ENCODE peak calls at places on chromosomes 3 and 15, in ten cellular contexts. U is COLO829; L is WERI-Rb-1; V is activated CD8-positive, alpha-beta memory T cell treated with anti-CD3 and anti-CD28 coated beads for 24 hours; F is tibial artery; N is left ventricle myocardium inferior; M is left ventricle myocardium superior; W is AG08395; B is KG1; A is fibroblast of lung. O is an unnamed sample.

GRCh38 chr3:64332461-64333350 is 107.4 kb upstream of the PRICKLE2 start:
- DNase-seq in L (no peak), W (peak), U (no peak), A (peak), F (no peak), V (no peak), B (no peak), M (no peak), N (no peak), O (no peak)

GRCh38 chr3:138373695-138374094 is 25.3 kb downstream of the MRAS start:
- DNase-seq in U (no peak), B (no peak), W (no peak), A (no peak), M (no peak), V (no peak), L (no peak), F (peak), N (no peak), O (no peak)

GRCh38 chr3:39096775-39097174 is 10.7 kb downstream of the GORASP1 start:
- DNase-seq in L (no peak), F (no peak), W (peak), A (peak), N (no peak), M (no peak), V (no peak), U (peak), B (no peak), O (no peak)

GRCh38 chr3:81245043-81245442 is 516.4 kb downstream of the GBE1 start:
- DNase-seq in N (no peak), A (peak), M (no peak), F (no peak), L (no peak), V (no peak), W (peak), B (no peak), U (no peak), O (no peak)

GRCh38 chr3:148556664-148557063 is 141.0 kb upstream of the AGTR1 start:
- DNase-seq in B (no peak), M (no peak), F (no peak), A (no peak), V (no peak), L (no peak), N (no peak), U (no peak), W (no peak), O (no peak)

GRCh38 chr15:29556385-29556784 is 265.9 kb downstream of the TJP1 start:
- DNase-seq in U (no peak), F (no peak), L (no peak), A (no peak), W (peak), N (no peak), V (no peak), M (no peak), B (no peak), O (no peak)

GRCh38 chr3:41200669-41201021 is 1.3 kb downstream of the CTNNB1 start:
- DNase-seq in F (no peak), B (no peak), N (no peak), L (no peak), U (peak), M (no peak), A (peak), W (peak), V (no peak), O (no peak)

GRCh38 chr3:36969540-36970432 is 23.1 kb downstream of the EPM2AIP1 start:
- DNase-seq in L (peak), B (peak), A (peak), N (no peak), M (no peak), V (no peak), F (no peak), U (peak), W (peak), O (no peak)

GRCh38 chr3:126270145-126270811 is 86.9 kb downstream of the KLF15 start:
- DNase-seq in L (no peak), N (peak), U (no peak), F (peak), W (no peak), A (peak), V (no peak), M (peak), B (no peak), O (peak)

GRCh38 chr15:75517233-75517632 is 61.9 kb downstream of the PTPN9 start:
- DNase-seq in L (no peak), A (peak), N (no peak), F (no peak), W (no peak), V (no peak), U (no peak), B (no peak), M (no peak), O (no peak)

GRCh38 chr15:90054618-90055097 is 47.6 kb downstream of the IDH2 start:
- DNase-seq in U (peak), W (no peak), N (no peak), B (no peak), M (no peak), A (no peak), V (no peak), F (no peak), L (no peak), O (no peak)

GRCh38 chr15:84917452-84917851 is 33.0 kb downstream of the SLC28A1 start:
- DNase-seq in M (no peak), A (no peak), U (no peak), F (no peak), N (no peak), W (no peak), B (no peak), L (no peak), V (no peak), O (no peak)

GRCh38 chr3:58214484-58215316 is 3.9 kb upstream of the DNASE1L3 start:
- DNase-seq in N (no peak), L (no peak), V (peak), F (no peak), U (no peak), A (no peak), M (no peak), B (no peak), W (no peak), O (no peak)

GRCh38 chr3:144286235-144286910 is 314.8 kb downstream of the DIPK2A start:
- DNase-seq in N (no peak), M (no peak), B (no peak), L (no peak), F (no peak), U (no peak), V (no peak), A (no peak), W (no peak), O (no peak)

GRCh38 chr3:123997543-123997942 is 5.6 kb upstream of the ROPN1 start:
- DNase-seq in B (no peak), L (no peak), V (no peak), U (no peak), A (peak), M (no peak), N (no peak), W (peak), F (no peak), O (no peak)

GRCh38 chr3:70248856-70249255 is 63.6 kb downstream of the MDFIC2 start:
- DNase-seq in M (no peak), N (no peak), A (no peak), V (no peak), U (no peak), B (no peak), F (no peak), L (no peak), W (no peak), O (no peak)

GRCh38 chr3:175392653-175393052 is 533.5 kb downstream of the NAALADL2 start:
- DNase-seq in F (no peak), V (no peak), B (no peak), L (no peak), M (no peak), N (no peak), A (peak), U (no peak), W (peak), O (no peak)

GRCh38 chr15:37046876-37047614 is 53.3 kb downstream of the MEIS2 start:
- DNase-seq in L (no peak), B (no peak), V (no peak), F (no peak), U (no peak), W (peak), M (no peak), N (no peak), A (peak), O (no peak)

GRCh38 chr3:2765002-2765579 is 345.1 kb downstream of the IL5RA start:
- DNase-seq in A (no peak), V (no peak), N (no peak), L (peak), M (no peak), B (no peak), F (no peak), U (no peak), W (no peak), O (no peak)

GRCh38 chr3:133506215-133506901 is 67.1 kb upstream of the CDV3 start:
- DNase-seq in N (no peak), U (peak), W (no peak), L (no peak), B (no peak), V (no peak), A (no peak), M (no peak), F (no peak), O (no peak)

GRCh38 chr3:50480471-50480870 is 23.0 kb downstream of the CACNA2D2 start:
- DNase-seq in A (no peak), F (no peak), N (no peak), U (no peak), L (no peak), M (no peak), V (no peak), W (no peak), B (no peak), O (no peak)

GRCh38 chr15:40352221-40352901 is 1.5 kb downstream of the PHGR1 start:
- DNase-seq in N (no peak), B (no peak), U (no peak), L (no peak), A (no peak), W (no peak), V (no peak), M (no peak), F (no peak), O (no peak)

GRCh38 chr3:13706886-13707285 is 158.0 kb downstream of the FBLN2 start:
- DNase-seq in N (no peak), A (no peak), F (no peak), U (no peak), L (no peak), B (no peak), W (no peak), V (no peak), M (no peak), O (no peak)

GRCh38 chr3:177665122-177665808 is 468.0 kb upstream of the TBL1XR1 start:
- DNase-seq in V (no peak), L (no peak), N (no peak), U (no peak), F (no peak), A (peak), W (no peak), M (no peak), B (no peak), O (no peak)